ENCODE peak calls at places on chromosome 16, in four cellular contexts. D, O, X and Q are unnamed samples.
A peak's percentile ranks its signal among the peaks of the same experiment; 100 is the strongest.

GRCh38 chr16:4487955-4488481 is 11.8 kb downstream of the HMOX2 start:
- DNase-seq in D (no peak), O (no peak), X (peak; percentile 62), Q (no peak)

GRCh38 chr16:84117482-84117843 is 721 bp upstream of the MBTPS1 start:
- DNase-seq in X (no peak), D (no peak), O (no peak), Q (peak; percentile 24)

GRCh38 chr16:17266606-17267313 is 204.0 kb downstream of the XYLT1 start:
- DNase-seq in D (no peak), X (no peak), O (no peak), Q (no peak)

GRCh38 chr16:14244344-14245010 is 173.4 kb downstream of the MRTFB start:
- DNase-seq in O (no peak), X (no peak), D (no peak), Q (no peak)

GRCh38 chr16:77376358-77376757 is 58.5 kb downstream of the ADAMTS18 start:
- DNase-seq in O (no peak), D (no peak), X (no peak), Q (no peak)

GRCh38 chr16:58494981-58495860 is 4.7 kb upstream of the NDRG4 start:
- DNase-seq in D (peak; percentile 92), O (peak; percentile 73), X (peak; percentile 96), Q (peak; percentile 98)

GRCh38 chr16:79272141-79272577 is 328.4 kb downstream of the MAF start:
- DNase-seq in D (no peak), X (no peak), O (no peak), Q (no peak)

GRCh38 chr16:51875834-51876725 is 670.9 kb downstream of the TOX3 start:
- DNase-seq in X (no peak), O (no peak), D (peak; percentile 7), Q (no peak)

GRCh38 chr16:2142942-2143868 is 5.2 kb upstream of the RAB26 start:
- DNase-seq in D (peak; percentile 6), X (peak; percentile 67), O (peak; percentile 51), Q (no peak)

GRCh38 chr16:588889-589657 is 793 bp upstream of the RAB40C start:
- DNase-seq in X (peak; percentile 94), D (peak; percentile 97), O (peak; percentile 98), Q (peak; percentile 95)

GRCh38 chr16:29816694-29817441 is 916 bp downstream of the PAGR1 start:
- DNase-seq in O (peak; percentile 86), D (peak; percentile 73), X (peak; percentile 69), Q (peak; percentile 71)

GRCh38 chr16:1491327-1491726 is 1.8 kb upstream of the TELO2 start:
- DNase-seq in D (no peak), X (peak; percentile 19), O (no peak), Q (no peak)

GRCh38 chr16:72236866-72237265 is 64.9 kb upstream of the PMFBP1 start:
- DNase-seq in X (peak; percentile 57), D (no peak), O (no peak), Q (no peak)

GRCh38 chr16:78288915-78289314 is 189.5 kb downstream of the WWOX start:
- DNase-seq in O (no peak), X (no peak), D (no peak), Q (no peak)

GRCh38 chr16:23990507-23990906 is 154.7 kb downstream of the PRKCB start:
- DNase-seq in D (no peak), O (no peak), X (no peak), Q (no peak)

GRCh38 chr16:74862743-74863244 is 88.2 kb upstream of the FA2H start:
- DNase-seq in X (peak; percentile 49), D (peak; percentile 70), O (peak; percentile 26), Q (peak; percentile 35)

GRCh38 chr16:55913717-55914116 is 38.5 kb upstream of the CES5A start:
- DNase-seq in X (peak; percentile 6), O (no peak), D (no peak), Q (no peak)

GRCh38 chr16:55568151-55568693 is 1.7 kb downstream of the CAPNS2 start:
- DNase-seq in O (no peak), X (peak; percentile 93), D (no peak), Q (no peak)

GRCh38 chr16:3950343-3951193 is 70.1 kb upstream of the CREBBP start:
- DNase-seq in X (peak; percentile 52), O (peak; percentile 80), D (peak; percentile 78), Q (no peak)

GRCh38 chr16:30948956-30949654 is at the start of gene ORAI3:
- DNase-seq in X (peak; percentile 60), D (peak; percentile 86), O (peak; percentile 73), Q (peak; percentile 63)

GRCh38 chr16:27980076-27980775 is 83.3 kb downstream of the GSG1L start:
- DNase-seq in X (no peak), O (no peak), D (no peak), Q (no peak)

GRCh38 chr16:63061319-63061718 is 1025.1 kb upstream of the CDH8 start:
- DNase-seq in X (no peak), D (no peak), O (no peak), Q (no peak)

GRCh38 chr16:21097151-21097550 is 53.5 kb downstream of the DNAH3 start:
- DNase-seq in X (peak; percentile 35), D (no peak), O (no peak), Q (no peak)

GRCh38 chr16:57028086-57028485 is 38.7 kb downstream of the NLRC5 start:
- DNase-seq in D (no peak), X (peak; percentile 16), O (peak; percentile 64), Q (peak; percentile 57)

GRCh38 chr16:57027067-57027466 is 37.7 kb downstream of the NLRC5 start:
- DNase-seq in X (no peak), O (no peak), D (no peak), Q (no peak)

GRCh38 chr16:57024894-57025680 is 35.7 kb downstream of the NLRC5 start:
- DNase-seq in D (no peak), X (no peak), O (no peak), Q (no peak)

GRCh38 chr16:57025941-57026777 is 36.8 kb downstream of the NLRC5 start:
- DNase-seq in D (no peak), X (no peak), O (no peak), Q (no peak)

DNA sequence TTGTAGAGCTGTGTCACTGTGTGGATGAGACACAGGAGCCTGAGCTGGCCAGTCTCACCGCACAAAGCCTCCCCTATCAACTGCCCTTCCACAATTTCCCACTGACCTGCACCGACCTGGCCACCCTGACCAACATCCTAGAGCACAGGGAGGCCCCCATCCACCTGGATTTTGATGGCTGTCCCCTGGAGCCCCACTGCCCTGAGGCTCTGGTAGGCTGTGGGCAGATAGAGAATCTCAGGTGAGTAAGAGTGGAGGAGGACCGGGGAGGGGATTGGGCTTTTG is 37.4 kb downstream of the NLRC5 start:
- DNase-seq in D (no peak), X (no peak), O (no peak), Q (no peak)
- H3K27ac ChIP-seq in D (no peak overlapping the region), X (no peak overlapping the region), O (no peak overlapping the region), Q (no peak overlapping the region)

DNA sequence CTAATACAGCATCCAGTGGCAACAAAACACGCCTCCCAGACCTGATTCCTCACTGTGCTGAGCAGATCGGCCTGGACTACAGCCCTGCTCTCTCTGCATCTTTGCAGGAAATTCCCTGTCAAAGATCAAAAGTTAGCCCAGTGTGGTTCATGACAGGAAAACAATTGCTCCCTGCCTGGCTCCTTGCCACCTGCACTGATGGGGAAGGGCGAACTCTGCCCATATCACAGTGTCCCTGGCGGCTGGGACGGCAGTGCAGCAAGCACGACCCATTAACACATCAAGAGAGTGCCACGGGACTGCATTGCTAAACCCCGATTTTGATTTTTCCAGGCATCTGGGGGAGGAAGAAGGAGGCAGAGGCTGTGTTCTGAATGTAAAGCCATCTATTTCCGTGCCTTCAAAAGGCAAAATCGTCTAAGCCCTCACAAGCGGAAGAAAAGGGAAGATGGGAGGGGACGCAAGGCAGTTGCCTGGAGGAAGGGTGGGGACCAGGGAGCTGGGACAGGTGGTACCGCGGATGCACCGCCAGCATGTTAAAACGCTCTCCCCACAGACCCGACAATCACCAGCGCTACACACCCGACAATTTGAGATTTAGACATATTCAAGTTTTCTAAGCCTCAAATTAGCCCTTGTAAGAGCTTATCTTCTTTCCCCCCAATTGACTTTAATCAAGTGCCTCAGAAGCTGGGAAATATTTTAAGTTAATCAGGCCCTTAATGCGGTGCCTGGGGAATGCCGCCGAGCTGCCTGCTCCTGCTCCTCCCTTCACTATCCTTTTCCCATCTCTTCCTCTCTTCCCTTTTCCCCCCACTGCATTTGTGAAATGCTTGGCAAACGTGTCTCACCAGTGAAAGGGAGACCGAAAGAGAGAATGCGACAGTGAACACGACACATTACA is 238.8 kb upstream of the CDH5 start:
- DNase-seq in X (no peak), O (no peak), D (no peak), Q (no peak)
- TF ChIP-seq EZH2 in X (no peak), O (peak; percentile 74), D (no peak), Q (no peak)

DNA sequence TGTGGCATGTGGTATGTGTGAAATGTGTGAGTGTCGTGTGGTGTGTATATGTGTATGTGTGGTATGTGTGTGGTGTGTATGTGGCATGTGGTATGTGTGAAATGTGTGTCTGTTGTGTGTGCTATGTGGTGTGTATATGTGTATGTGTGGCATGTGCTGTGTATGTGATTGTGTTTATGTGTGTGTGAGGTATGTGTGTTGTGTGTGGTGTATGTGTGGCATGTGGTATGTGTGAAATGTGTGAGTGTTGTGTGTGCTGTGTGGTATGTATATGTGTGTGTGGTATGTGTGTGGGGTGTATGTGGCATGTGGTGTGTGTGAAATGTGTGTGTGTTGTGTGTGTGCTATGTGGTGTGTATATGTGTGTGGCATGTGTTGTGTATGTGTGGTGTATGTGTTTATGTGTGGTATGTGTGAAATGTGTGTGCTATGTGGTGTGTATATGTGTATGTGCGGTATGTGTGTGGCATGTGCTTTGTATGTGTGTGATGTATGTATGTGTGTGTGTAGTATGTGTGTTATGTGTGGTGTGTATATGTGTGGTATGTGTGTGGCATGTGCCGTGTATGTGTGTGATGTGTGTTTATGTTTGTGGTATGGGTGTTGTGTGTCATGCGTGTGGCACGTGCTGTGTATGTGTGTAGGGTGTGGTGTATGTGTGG is 9.6 kb upstream of the ZCCHC14 start:
- DNase-seq in X (no peak), D (no peak), O (no peak), Q (no peak)
- H2AFZ ChIP-seq in X (no peak overlapping the region), D (no peak overlapping the region), O (no peak overlapping the region), Q (no peak overlapping the region)

GRCh38 chr16:85571813-85572619 is 41.1 kb upstream of the GSE1 start:
- DNase-seq in D (no peak), O (no peak), X (no peak), Q (peak; percentile 37)
- H3K27ac ChIP-seq in D (no peak overlapping the region), O (no peak overlapping the region), X (no peak overlapping the region), Q (peak overlapping the region; percentile 94)